ENCODE peak calls at places on chromosomes 5 and 9, in four cellular contexts. A is fibroblast of pulmonary artery, L is A549, K is right atrium auricular region. H is an unnamed sample.

GRCh38 chr5:116573279-116573616 is 1.4 kb downstream of the SEMA6A start:
- DNase-seq in A (peak; percentile 9), L (peak; percentile 9), K (no peak), H (peak; percentile 22)

GRCh38 chr9:74555015-74555414 is 57.9 kb downstream of the RORB start:
- DNase-seq in A (no peak), L (no peak), K (no peak), H (no peak)

GRCh38 chr5:95760291-95761191 is 29.4 kb downstream of the RHOBTB3 start:
- DNase-seq in A (peak; percentile 94), L (no peak), K (no peak), H (peak; percentile 61)

GRCh38 chr5:130605200-130605599 is 559.9 kb downstream of the HINT1 start:
- DNase-seq in A (peak; percentile 5), L (no peak), K (no peak), H (peak; percentile 67)

GRCh38 chr9:93500571-93501298 is 47.4 kb upstream of the FAM120AOS start:
- DNase-seq in A (no peak), L (peak; percentile 18), K (no peak), H (no peak)

GRCh38 chr9:38373679-38374078 is 18.8 kb upstream of the ALDH1B1 start:
- DNase-seq in A (no peak), L (no peak), K (no peak), H (no peak)

GRCh38 chr5:38662088-38662487 is 105.6 kb upstream of the LIFR start:
- DNase-seq in A (no peak), L (no peak), K (no peak), H (no peak)

GRCh38 chr9:120869726-120870125 is 7.3 kb downstream of the PHF19 start:
- DNase-seq in A (no peak), L (no peak), K (no peak), H (no peak)

GRCh38 chr5:10863763-10864383 is 102.8 kb upstream of the DAP start:
- DNase-seq in A (peak; percentile 48), L (peak; percentile 75), K (no peak), H (peak; percentile 47)

GRCh38 chr9:133074111-133074651 is 12.4 kb downstream of the CEL start:
- DNase-seq in A (peak; percentile 42), L (no peak), K (no peak), H (no peak)

GRCh38 chr9:89929721-89930480 is 325.1 kb downstream of the GADD45G start:
- DNase-seq in A (no peak), L (no peak), K (peak; percentile 75), H (peak; percentile 66)

GRCh38 chr9:136696502-136696901 is 9.2 kb upstream of the AGPAT2 start:
- DNase-seq in A (no peak), L (no peak), K (no peak), H (no peak)

GRCh38 chr9:133994359-133995011 is 2.4 kb upstream of the VAV2 start:
- DNase-seq in A (peak; percentile 71), L (peak; percentile 86), K (peak; percentile 81), H (peak; percentile 66)

GRCh38 chr5:57445006-57445714 is 37.5 kb downstream of the ACTBL2 start:
- DNase-seq in A (no peak), L (no peak), K (no peak), H (no peak)

GRCh38 chr9:128505414-128505765 is 871 bp downstream of the GLE1 start:
- DNase-seq in A (peak; percentile 31), L (peak; percentile 19), K (no peak), H (no peak)

GRCh38 chr9:127424669-127424986 is 446 bp downstream of the ZNF79 start:
- DNase-seq in A (no peak), L (no peak), K (no peak), H (no peak)

GRCh38 chr5:115179068-115179958 is 9.6 kb upstream of the TRIM36 start:
- DNase-seq in A (no peak), L (peak; percentile 25), K (no peak), H (peak; percentile 7)

GRCh38 chr9:78927099-78927940 is 630.4 kb downstream of the PSAT1 start:
- DNase-seq in A (no peak), L (no peak), K (no peak), H (no peak)

GRCh38 chr5:109080481-109080880 is 329.3 kb downstream of the PJA2 start:
- DNase-seq in A (no peak), L (no peak), K (no peak), H (no peak)

GRCh38 chr5:160171656-160172055 is 52.4 kb upstream of the PWWP2A start:
- DNase-seq in A (peak; percentile 60), L (no peak), K (no peak), H (peak; percentile 45)

GRCh38 chr9:124983698-124984097 is 42.8 kb upstream of the GOLGA1 start:
- DNase-seq in A (no peak), L (no peak), K (no peak), H (no peak)

GRCh38 chr5:77628840-77629552 is 9.5 kb downstream of the OTP start:
- DNase-seq in A (no peak), L (no peak), K (no peak), H (no peak)

GRCh38 chr5:134979416-134979815 is 11.7 kb downstream of the CATSPER3 start:
- DNase-seq in A (no peak), L (no peak), K (no peak), H (no peak)

DNA sequence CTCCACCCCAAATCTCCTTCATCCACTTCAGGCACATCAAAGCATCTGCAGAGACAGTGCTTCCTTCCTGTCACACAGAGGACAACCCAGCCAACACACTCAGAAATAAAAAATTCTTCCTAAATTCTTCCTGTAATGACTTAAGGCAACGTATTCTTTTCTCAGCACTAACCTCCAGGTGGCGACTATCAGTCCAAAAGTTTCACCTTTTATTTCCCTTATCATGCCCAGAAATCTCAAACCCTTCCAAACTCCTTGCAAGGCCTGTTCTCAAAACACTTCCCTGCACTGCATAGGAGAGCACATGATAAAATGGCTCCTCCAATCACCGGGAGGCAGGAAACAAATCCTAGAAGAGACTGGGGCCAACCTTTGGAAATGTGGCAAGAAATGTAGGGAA is 35.1 kb downstream of the SLIT3 start:
- DNase-seq in A (no peak), L (no peak), K (no peak), H (peak; percentile 21)
- H3K4me3 ChIP-seq in A (no peak overlapping the region), L (no peak overlapping the region), K (no peak overlapping the region), H (no peak overlapping the region)

GRCh38 chr9:1619915-1620705 is 395.0 kb upstream of the SMARCA2 start:
- DNase-seq in A (peak; percentile 7), L (no peak), K (no peak), H (peak; percentile 67)
- TF ChIP-seq CTCF in A (no peak), L (peak; percentile 25), K (no peak), H (peak; percentile 67)

GRCh38 chr5:157273131-157273556 is 7.2 kb downstream of the CYFIP2 start:
- DNase-seq in A (no peak), L (no peak), K (no peak), H (no peak)
- H3K4me3 ChIP-seq in A (no peak overlapping the region), L (no peak overlapping the region), K (no peak overlapping the region), H (no peak overlapping the region)

GRCh38 chr5:165209101-165209727 is 1703.8 kb downstream of the MAT2B start:
- DNase-seq in A (peak; percentile 52), L (peak; percentile 2), K (no peak), H (peak; percentile 44)
- TF ChIP-seq CTCF in A (peak; percentile 75), L (peak; percentile 67), K (peak; percentile 35), H (peak; percentile 66)

GRCh38 chr9:116686693-116687073 is 422 bp upstream of the TRIM32 start:
- DNase-seq in A (no peak), L (no peak), K (no peak), H (no peak)
- H3K4me3 ChIP-seq in A (peak overlapping the region; percentile 83), L (peak overlapping the region; percentile 95), K (peak overlapping the region; percentile 80), H (peak overlapping the region; percentile 83)